ENCODE peak calls at places on chromosome 21, in ten cellular contexts. V is Peyer's patch, X is breast epithelium, R is lower leg skin, C is IMR-90, J is GM12878, O is uterus, Y is adrenal gland, M is prostate gland, S is tibial nerve. B is an unnamed sample.

GRCh38 chr21:16117851-16118592 is 388.2 kb downstream of the USP25 start:
- DNase-seq in O (no peak), J (no peak), X (no peak), S (no peak), C (peak), V (no peak), M (no peak), R (no peak), Y (no peak), B (no peak)

GRCh38 chr21:39078322-39079065 is 104.8 kb downstream of the PSMG1 start:
- DNase-seq in Y (no peak), M (no peak), O (no peak), C (no peak), V (no peak), S (no peak), X (no peak), J (no peak), R (no peak), B (no peak)

GRCh38 chr21:32771134-32771523 is 426 bp downstream of the PAXBP1 start:
- DNase-seq in C (peak), S (peak), O (peak), V (peak), M (peak), R (peak), X (peak), Y (peak), J (no peak), B (peak)

GRCh38 chr21:31781737-31782136 is 49.8 kb upstream of the SCAF4 start:
- DNase-seq in O (no peak), C (peak), J (no peak), Y (peak), M (peak), S (no peak), R (no peak), X (no peak), V (no peak), B (peak)

GRCh38 chr21:14975136-14975905 is 89.5 kb downstream of the NRIP1 start:
- DNase-seq in O (no peak), S (no peak), Y (no peak), R (no peak), X (no peak), M (no peak), C (no peak), J (no peak), V (no peak), B (no peak)

GRCh38 chr21:20999567-21000169 is 1.5 kb downstream of the NCAM2 start:
- DNase-seq in J (no peak), X (no peak), C (peak), Y (peak), S (peak), V (no peak), R (no peak), M (no peak), O (no peak), B (peak)

GRCh38 chr21:31132574-31133242 is 94.4 kb upstream of the KRTAP19-8 start:
- DNase-seq in X (no peak), S (no peak), O (no peak), J (peak), C (peak), Y (peak), M (no peak), V (peak), R (no peak), B (no peak)

GRCh38 chr21:16037386-16037785 is 307.6 kb downstream of the USP25 start:
- DNase-seq in J (no peak), M (no peak), Y (no peak), C (no peak), R (no peak), V (no peak), X (no peak), S (no peak), O (no peak), B (no peak)

GRCh38 chr21:17466166-17466565 is 46.7 kb upstream of the CXADR start:
- DNase-seq in S (no peak), J (no peak), M (no peak), V (no peak), Y (no peak), X (no peak), O (no peak), R (no peak), C (peak), B (no peak)

GRCh38 chr21:40555129-40555528 is 291.8 kb downstream of the DSCAM start:
- DNase-seq in V (no peak), X (no peak), C (no peak), Y (no peak), R (no peak), S (no peak), J (no peak), M (no peak), O (no peak), B (no peak)

GRCh38 chr21:17667256-17667655 is 54.6 kb upstream of the BTG3 start:
- DNase-seq in X (no peak), Y (no peak), O (no peak), C (no peak), M (no peak), V (no peak), R (no peak), S (no peak), J (no peak), B (no peak)

GRCh38 chr21:39845581-39846130 is 21.6 kb upstream of the PCP4 start:
- DNase-seq in O (no peak), C (no peak), X (no peak), J (no peak), R (no peak), S (no peak), Y (peak), M (no peak), V (no peak), B (no peak)

GRCh38 chr21:37984416-37984815 is 68.2 kb upstream of the KCNJ6 start:
- DNase-seq in J (no peak), V (no peak), M (no peak), Y (no peak), X (no peak), S (no peak), R (no peak), C (no peak), O (no peak), B (no peak)

GRCh38 chr21:28074676-28075075 is 918.0 kb downstream of the LTN1 start:
- DNase-seq in X (no peak), S (no peak), O (no peak), C (no peak), J (no peak), Y (no peak), V (no peak), R (no peak), M (no peak), B (no peak)

GRCh38 chr21:38813554-38813953 is 7.8 kb downstream of the ETS2 start:
- DNase-seq in J (no peak), X (no peak), S (no peak), R (no peak), O (no peak), V (no peak), C (no peak), M (no peak), Y (no peak), B (no peak)

GRCh38 chr21:33421713-33422393 is 18.6 kb downstream of the IFNGR2 start:
- DNase-seq in M (no peak), Y (no peak), O (no peak), C (no peak), S (no peak), R (no peak), J (no peak), X (no peak), V (no peak), B (no peak)

GRCh38 chr21:38680401-38680800 is 125.3 kb upstream of the ETS2 start:
- DNase-seq in X (no peak), O (no peak), C (no peak), J (no peak), S (no peak), M (no peak), Y (no peak), R (no peak), V (no peak), B (no peak)

GRCh38 chr21:18142639-18143038 is 102.0 kb upstream of the CHODL start:
- DNase-seq in R (no peak), J (no peak), O (no peak), V (no peak), C (no peak), X (no peak), M (no peak), Y (no peak), S (no peak), B (no peak)

GRCh38 chr21:44571844-44572782 is 1.4 kb upstream of the KRTAP10-4 start:
- DNase-seq in M (no peak), R (peak), O (no peak), Y (no peak), C (no peak), S (no peak), V (peak), X (peak), J (no peak), B (no peak)

GRCh38 chr21:34148826-34149558 is 75.6 kb downstream of the MRPS6 start:
- DNase-seq in C (no peak), R (no peak), X (no peak), M (no peak), V (no peak), J (no peak), S (no peak), O (no peak), Y (no peak), B (no peak)

GRCh38 chr21:37817242-37817641 is 99.0 kb downstream of the KCNJ6 start:
- DNase-seq in O (no peak), Y (no peak), R (no peak), X (no peak), C (no peak), J (no peak), S (no peak), V (no peak), M (no peak), B (no peak)

GRCh38 chr21:26153758-26154157 is 16.8 kb downstream of the APP start:
- DNase-seq in M (no peak), O (no peak), R (no peak), C (peak), J (no peak), X (no peak), V (no peak), S (no peak), Y (no peak), B (no peak)

GRCh38 chr21:44416193-44416592 is 39.1 kb upstream of the LRRC3 start:
- DNase-seq in Y (no peak), V (peak), M (no peak), C (no peak), S (no peak), J (no peak), X (peak), R (peak), O (no peak), B (no peak)

GRCh38 chr21:26169611-26170470 is 729 bp downstream of the APP start:
- DNase-seq in C (peak), S (peak), M (peak), V (peak), J (no peak), O (peak), Y (peak), R (peak), X (peak), B (peak)

GRCh38 chr21:37566790-37567725 is 200.5 kb downstream of the DYRK1A start:
- DNase-seq in S (no peak), R (no peak), O (no peak), V (no peak), Y (no peak), J (no peak), C (no peak), M (no peak), X (no peak), B (no peak)

GRCh38 chr21:45642122-45642813 is 1.3 kb upstream of the PCBP3 start:
- DNase-seq in M (no peak), Y (peak), O (no peak), R (no peak), S (no peak), X (no peak), J (no peak), V (no peak), C (no peak), B (no peak)

GRCh38 chr21:45640888-45641479 is 2.5 kb upstream of the PCBP3 start:
- DNase-seq in C (peak), V (peak), S (no peak), O (no peak), X (no peak), R (no peak), M (no peak), J (peak), Y (peak), B (no peak)

GRCh38 chr21:45641480-45642035 is 2.0 kb upstream of the PCBP3 start:
- DNase-seq in X (no peak), J (no peak), Y (no peak), R (no peak), C (no peak), M (no peak), V (no peak), S (no peak), O (no peak), B (no peak)

GRCh38 chr21:45644041-45644906 is 749 bp downstream of the PCBP3 start:
- DNase-seq in M (no peak), V (no peak), X (no peak), R (no peak), O (no peak), Y (no peak), J (no peak), S (no peak), C (no peak), B (no peak)

DNA sequence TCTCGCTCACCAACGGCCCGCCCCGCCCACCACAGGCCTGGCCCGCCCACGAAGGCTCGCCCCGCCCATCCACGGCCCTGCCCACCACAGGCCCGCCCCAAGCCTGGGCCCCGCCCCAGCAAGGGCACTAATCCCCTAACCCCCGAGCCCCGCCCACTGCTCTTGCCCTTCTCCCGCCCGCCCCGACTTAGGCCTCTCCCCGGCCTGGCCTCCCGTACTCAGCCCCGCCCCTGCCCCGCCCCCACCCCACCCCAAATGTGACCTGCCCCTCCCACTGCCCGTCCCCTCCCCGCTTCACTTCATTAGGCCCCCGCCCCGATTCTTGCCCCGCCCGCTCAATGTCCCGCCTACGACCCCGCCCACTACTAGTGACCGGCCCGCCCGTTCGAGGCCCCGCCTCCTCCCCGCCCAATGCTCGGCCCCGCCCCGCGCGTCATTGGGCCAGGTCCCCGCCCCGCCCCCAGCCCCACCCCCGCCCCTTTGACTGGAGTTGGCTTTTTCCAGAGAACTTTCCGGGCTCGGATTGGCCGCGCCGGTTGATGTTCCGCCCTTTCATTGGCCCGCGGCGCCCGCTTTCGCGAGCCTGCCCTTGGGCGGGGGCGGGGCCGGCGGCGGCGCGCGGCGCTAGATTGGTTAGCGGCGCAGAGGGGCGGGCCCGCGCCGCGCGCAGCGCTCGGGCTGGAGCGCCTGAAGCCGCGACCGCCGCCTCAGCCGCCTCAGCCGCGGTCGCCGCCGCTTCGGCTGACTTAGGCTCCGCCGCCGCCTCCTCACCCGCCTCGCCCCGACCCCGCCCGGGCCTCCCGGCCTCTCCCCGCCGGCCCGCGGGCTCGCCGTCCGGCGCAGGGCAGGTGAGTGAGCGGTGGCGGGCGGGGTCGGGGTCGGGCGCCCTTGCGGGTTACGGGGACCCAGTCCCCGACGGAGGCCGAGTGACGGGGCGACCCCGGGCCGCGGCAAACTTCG is at the start of gene PCBP3:
- DNase-seq in M (peak), R (peak), O (peak), J (peak), V (peak), Y (peak), X (peak), C (peak), S (peak), B (no peak)
- TF ChIP-seq POLR2A in M (no peak), R (no peak), O (peak), J (peak), V (peak), Y (peak), X (no peak), C (peak), S (peak), B (no peak)

GRCh38 chr21:45727390-45727789 is 83.9 kb downstream of the PCBP3 start:
- DNase-seq in J (no peak), V (no peak), M (no peak), Y (no peak), O (no peak), S (no peak), C (no peak), X (no peak), R (no peak), B (no peak)

GRCh38 chr21:45724345-45724961 is 80.9 kb downstream of the PCBP3 start:
- DNase-seq in J (no peak), Y (no peak), S (no peak), O (no peak), R (no peak), X (no peak), V (no peak), M (no peak), C (no peak), B (no peak)

GRCh38 chr21:45724994-45725843 is 81.7 kb downstream of the PCBP3 start:
- DNase-seq in V (no peak), S (no peak), X (no peak), J (no peak), C (no peak), R (no peak), M (no peak), Y (no peak), O (no peak), B (no peak)

GRCh38 chr21:45725844-45726200 is 82.3 kb downstream of the PCBP3 start:
- DNase-seq in J (no peak), X (no peak), R (no peak), O (no peak), M (no peak), S (no peak), V (no peak), C (no peak), Y (no peak), B (no peak)

DNA sequence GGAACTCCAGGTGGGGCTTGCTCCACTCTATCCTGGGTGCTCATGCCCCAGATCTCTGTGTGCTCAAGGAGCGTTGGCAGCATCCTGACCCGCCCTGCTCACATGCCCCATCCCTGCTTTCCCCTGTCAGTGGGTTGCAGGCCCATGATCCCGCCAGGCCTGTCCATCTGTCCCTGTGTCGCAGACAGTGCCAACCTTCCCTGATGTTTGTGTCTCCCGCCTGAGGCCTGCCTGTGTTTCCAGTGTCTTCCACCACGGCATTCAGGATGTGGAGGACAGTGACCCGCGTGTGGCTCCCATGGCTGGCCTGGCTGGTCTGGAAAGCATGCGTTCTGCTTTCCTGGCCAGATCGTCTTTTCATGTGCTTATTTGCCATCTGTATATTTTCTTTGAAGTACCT is 82.9 kb downstream of the PCBP3 start:
- DNase-seq in S (no peak), R (no peak), X (no peak), J (no peak), O (no peak), V (no peak), C (no peak), Y (no peak), M (no peak), B (no peak)
- TF ChIP-seq POLR2A in S (no peak), R (no peak), X (no peak), J (no peak), O (no peak), V (no peak), C (no peak), Y (no peak), M (no peak), B (no peak)

GRCh38 chr21:41761211-41762181 is 5.4 kb downstream of the RIPK4 start:
- DNase-seq in V (no peak), M (peak), C (no peak), J (no peak), Y (peak), X (no peak), R (peak), S (peak), O (no peak), B (peak)
- TF ChIP-seq POLR2A in V (no peak), M (no peak), C (no peak), J (no peak), Y (no peak), X (no peak), R (no peak), S (no peak), O (no peak), B (no peak)

GRCh38 chr21:29346771-29347170 is 48.0 kb downstream of the BACH1 start:
- DNase-seq in J (no peak), C (no peak), R (no peak), O (no peak), V (no peak), X (no peak), M (no peak), Y (no peak), S (no peak), B (no peak)
- TF ChIP-seq POLR2A in J (no peak), C (no peak), R (no peak), O (no peak), V (no peak), X (no peak), M (no peak), Y (no peak), S (no peak), B (no peak)

GRCh38 chr21:42892931-42893660 is at the start of gene NDUFV3:
- DNase-seq in V (peak), C (peak), J (peak), X (peak), Y (peak), M (peak), O (peak), R (peak), S (peak), B (peak)
- TF ChIP-seq POLR2A in V (peak), C (peak), J (peak), X (peak), Y (peak), M (peak), O (peak), R (peak), S (peak), B (peak)

B was measured in H54.